ENCODE peak calls at places on chromosomes 11 and 22, in five cellular contexts. C is MM.1S, Q is testis, M is left ventricle myocardium inferior, I is psoas muscle. N is an unnamed sample.

GRCh38 chr11:44179173-44179572 is 83.7 kb downstream of the EXT2 start:
- DNase-seq in C (no peak), Q (no peak), M (no peak), I (no peak), N (no peak)

GRCh38 chr11:115993613-115994012 is 489.4 kb upstream of the CADM1 start:
- DNase-seq in C (no peak), Q (no peak), M (no peak), I (no peak), N (no peak)

GRCh38 chr11:66962247-66962646 is 4.1 kb upstream of the PC start:
- DNase-seq in C (no peak), Q (no peak), M (no peak), I (no peak), N (no peak)

GRCh38 chr11:71139516-71140205 is 112.7 kb downstream of the SHANK2 start:
- DNase-seq in C (no peak), Q (peak; percentile 85), M (peak; percentile 63), I (no peak), N (peak; percentile 57)

GRCh38 chr11:29318134-29318845 is 698.5 kb downstream of the KCNA4 start:
- DNase-seq in C (no peak), Q (no peak), M (no peak), I (no peak), N (no peak)

GRCh38 chr11:35317253-35317652 is 102.1 kb downstream of the SLC1A2 start:
- DNase-seq in C (no peak), Q (no peak), M (no peak), I (no peak), N (no peak)

GRCh38 chr11:77130763-77131513 is 2.9 kb downstream of the MYO7A start:
- DNase-seq in C (no peak), Q (peak; percentile 94), M (peak; percentile 78), I (peak; percentile 54), N (peak; percentile 92)

GRCh38 chr11:1750481-1750839 is at the start of gene IFITM10:
- DNase-seq in C (no peak), Q (no peak), M (peak; percentile 34), I (no peak), N (no peak)

GRCh38 chr11:65305501-65306268 is 9.0 kb upstream of the CDC42EP2 start:
- DNase-seq in C (no peak), Q (no peak), M (no peak), I (no peak), N (peak; percentile 39)

GRCh38 chr11:64762916-64763803 is 3.4 kb upstream of the PYGM start:
- DNase-seq in C (no peak), Q (no peak), M (no peak), I (peak; percentile 47), N (peak; percentile 43)

GRCh38 chr22:30947821-30948454 is 20.6 kb downstream of the MORC2 start:
- DNase-seq in C (peak; percentile 15), Q (no peak), M (no peak), I (no peak), N (no peak)

GRCh38 chr11:12211331-12212065 is 101.1 kb downstream of the MICAL2 start:
- DNase-seq in C (peak; percentile 62), Q (no peak), M (no peak), I (no peak), N (no peak)

GRCh38 chr11:35418847-35419712 is at the start of gene SLC1A2:
- DNase-seq in C (peak; percentile 28), Q (no peak), M (no peak), I (peak; percentile 28), N (peak; percentile 28)

GRCh38 chr11:124812876-124813275 is 12.7 kb upstream of the MSANTD2 start:
- DNase-seq in C (no peak), Q (no peak), M (no peak), I (no peak), N (no peak)

GRCh38 chr22:27773236-27773550 is 28.4 kb downstream of the MN1 start:
- DNase-seq in C (no peak), Q (no peak), M (no peak), I (no peak), N (no peak)

GRCh38 chr11:35009941-35010337 is 93.5 kb downstream of the PDHX start:
- DNase-seq in C (no peak), Q (no peak), M (no peak), I (no peak), N (no peak)

GRCh38 chr22:27930246-27931060 is 11.4 kb upstream of the PITPNB start:
- DNase-seq in C (no peak), Q (no peak), M (no peak), I (no peak), N (no peak)

GRCh38 chr11:61694971-61695706 is 14.9 kb downstream of the DAGLA start:
- DNase-seq in C (no peak), Q (peak; percentile 75), M (peak; percentile 69), I (peak; percentile 75), N (peak; percentile 85)

GRCh38 chr11:5004429-5005274 is 10.0 kb downstream of the OR51L1 start:
- DNase-seq in C (peak; percentile 58), Q (peak; percentile 82), M (peak; percentile 41), I (no peak), N (peak; percentile 35)

GRCh38 chr22:37485006-37485713 is 1.0 kb downstream of the MFNG start:
- DNase-seq in C (peak; percentile 45), Q (no peak), M (no peak), I (no peak), N (peak; percentile 75)

GRCh38 chr11:130037058-130037457 is 32.6 kb upstream of the APLP2 start:
- DNase-seq in C (no peak), Q (no peak), M (no peak), I (no peak), N (no peak)

GRCh38 chr11:2094354-2095197 is 44.6 kb downstream of the IGF2 start:
- DNase-seq in C (no peak), Q (no peak), M (no peak), I (no peak), N (no peak)

GRCh38 chr22:27388090-27388600 is 413.4 kb downstream of the MN1 start:
- DNase-seq in C (no peak), Q (no peak), M (no peak), I (no peak), N (no peak)

GRCh38 chr22:40238425-40239344 is 61.0 kb downstream of the TNRC6B start:
- DNase-seq in C (no peak), Q (no peak), M (no peak), I (peak; percentile 51), N (peak; percentile 63)

GRCh38 chr22:29570456-29570855 is 10.5 kb downstream of the NIPSNAP1 start:
- DNase-seq in C (no peak), Q (no peak), M (no peak), I (no peak), N (no peak)

GRCh38 chr11:67420147-67420645 is 4.7 kb downstream of the CARNS1 start:
- DNase-seq in C (no peak), Q (no peak), M (no peak), I (no peak), N (peak; percentile 66)

GRCh38 chr11:43986327-43986726 is 43.9 kb downstream of the C11orf96 start:
- DNase-seq in C (no peak), Q (no peak), M (no peak), I (no peak), N (no peak)

GRCh38 chr11:85787809-85788805 is 22.8 kb downstream of the SYTL2 start:
- DNase-seq in C (no peak), Q (no peak), M (no peak), I (no peak), N (no peak)

GRCh38 chr11:9951714-9952275 is 287.9 kb downstream of the SWAP70 start:
- DNase-seq in C (no peak), Q (no peak), M (no peak), I (peak; percentile 21), N (peak; percentile 56)

DNA sequence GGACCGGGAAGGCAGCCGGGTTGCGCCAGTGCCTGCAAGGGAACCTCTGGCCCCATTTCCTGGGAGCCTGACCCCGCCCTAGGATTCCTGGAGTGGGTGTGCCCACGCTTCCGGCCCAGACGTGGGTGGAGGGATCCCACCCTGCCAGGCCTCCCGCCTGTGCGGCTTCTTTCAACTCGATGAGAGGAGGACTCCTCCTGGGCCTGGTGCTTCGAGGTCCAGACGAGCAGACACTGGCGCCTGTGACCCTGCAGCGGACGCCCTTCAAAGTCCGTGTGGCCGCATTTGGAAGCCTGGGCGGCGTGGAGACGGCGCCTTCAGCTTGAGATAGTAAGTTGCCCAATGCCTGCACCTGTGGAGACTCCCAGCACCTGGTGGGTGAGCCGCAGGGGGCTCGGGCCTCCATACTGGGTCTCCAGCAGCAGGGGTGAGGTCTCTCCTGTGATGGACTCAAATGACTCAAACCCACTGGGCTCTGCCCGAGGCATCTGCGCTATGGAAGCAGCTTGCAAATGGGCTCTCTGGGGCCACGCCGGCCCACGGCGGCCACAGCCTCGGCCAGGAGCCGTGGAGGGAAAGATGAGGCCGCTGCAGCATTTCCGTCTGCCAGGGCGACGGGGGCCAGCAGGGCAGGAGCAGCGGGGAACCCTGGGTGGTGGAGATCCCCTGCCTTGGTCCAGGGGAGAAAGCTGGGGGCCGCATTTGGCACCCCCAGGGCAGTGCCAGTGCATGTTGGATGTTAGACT is 64.3 kb upstream of the PPARA start:
- DNase-seq in C (no peak), Q (no peak), M (peak; percentile 81), I (peak; percentile 91), N (peak; percentile 88)
- H3K4me1 ChIP-seq in C (no peaks in the 10 kb centered on the region), Q (peaks cover 79% of the 10 kb centered on the region), M (peaks cover 100% of the 10 kb centered on the region), I (peaks cover 91% of the 10 kb centered on the region), N (peaks cover 39% of the 10 kb centered on the region)

GRCh38 chr11:101914737-101915426 is at the start of gene CEP126:
- DNase-seq in C (peak; percentile 91), Q (peak; percentile 98), M (peak; percentile 94), I (peak; percentile 94), N (peak; percentile 98)
- H3K4me3 ChIP-seq in C (peak within 1 kb of the TSS; percentile 84), Q (peak within 1 kb of the TSS; percentile 75), M (peak within 1 kb of the TSS; percentile 77), I (peak within 1 kb of the TSS; percentile 83), N (peak within 1 kb of the TSS; percentile 38)

DNA sequence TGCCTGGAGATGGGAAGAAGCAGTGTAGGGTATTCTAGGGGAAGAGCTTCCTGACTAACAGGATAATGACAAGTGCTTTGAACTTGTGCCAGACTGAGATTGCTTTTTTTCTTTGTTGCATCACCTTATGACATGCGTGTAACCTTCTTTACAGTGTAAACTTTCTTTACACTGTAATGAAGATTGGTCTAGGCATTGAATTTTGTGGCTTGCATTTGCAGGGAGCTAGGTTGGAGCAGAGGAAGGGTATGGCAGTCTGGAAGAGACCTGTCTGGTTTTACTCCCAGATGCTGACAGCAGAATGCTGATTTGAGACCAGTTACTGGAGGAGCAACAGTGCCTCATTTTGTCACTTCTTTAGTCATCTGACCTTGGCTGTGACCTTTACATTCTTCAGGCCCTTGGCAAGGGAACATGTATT is 5.6 kb downstream of the DDB2 start:
- DNase-seq in C (no peak), Q (no peak), M (no peak), I (no peak), N (no peak)
- H3K27ac ChIP-seq in C (no peak overlapping the region), Q (no peak overlapping the region), M (peak overlapping the region; percentile 49), I (no peak overlapping the region), N (no peak overlapping the region)

DNA sequence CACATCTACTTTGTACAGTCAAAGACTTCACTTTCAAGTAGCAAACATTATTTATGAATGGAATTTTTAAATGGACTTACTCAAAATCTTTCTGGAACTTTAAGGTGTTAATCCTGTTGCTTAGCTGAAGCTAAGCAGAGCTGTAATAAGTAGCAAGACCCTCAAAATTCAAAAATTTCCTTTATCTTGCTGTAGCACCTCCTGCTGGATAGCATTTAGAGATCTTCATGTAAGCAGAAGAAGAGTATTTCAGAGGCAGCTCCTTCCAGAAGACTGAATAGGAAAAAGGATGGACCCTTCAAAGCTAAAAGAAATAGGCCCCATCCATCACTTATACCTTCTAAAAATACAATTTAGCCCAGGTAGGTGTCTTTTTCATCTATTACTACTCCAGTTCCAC is 3.4 kb downstream of the PHF21A start:
- DNase-seq in C (no peak), Q (no peak), M (no peak), I (no peak), N (no peak)
- H3K4me1 ChIP-seq in C (peaks cover 24% of the 10 kb centered on the region), Q (peaks cover 37% of the 10 kb centered on the region), M (peaks cover 86% of the 10 kb centered on the region), I (peaks cover 58% of the 10 kb centered on the region), N (no peaks in the 10 kb centered on the region)

N was measured in right cardiac atrium.